ENCODE peak calls at places on chromosome 14, in nine cellular contexts. One of them, this sample, is unnamed.

GRCh38 chr14:51484491-51484890 is 167.2 kb upstream of the FRMD6 start:
- DNase-seq in fibroblast of lung: no peak
- DNase-seq in cardiac fibroblast: no peak
- DNase-seq in AG04450: no peak
- DNase-seq in HCT116: no peak
- DNase-seq in progenitor cell of endocrine pancreas: no peak
- DNase-seq in omental fat pad: no peak
- DNase-seq in lower leg skin: no peak
- DNase-seq in psoas muscle: no peak
- DNase-seq in this sample: no peak

GRCh38 chr14:88616697-88617096 is 53.9 kb downstream of the ZC3H14 start:
- DNase-seq in psoas muscle: no peak
- DNase-seq in HCT116: no peak
- DNase-seq in cardiac fibroblast: no peak
- DNase-seq in lower leg skin: no peak
- DNase-seq in progenitor cell of endocrine pancreas: no peak
- DNase-seq in omental fat pad: no peak
- DNase-seq in AG04450: no peak
- DNase-seq in fibroblast of lung: no peak
- DNase-seq in this sample: peak

GRCh38 chr14:71319646-71320045 is 412.4 kb downstream of the PCNX1 start:
- DNase-seq in progenitor cell of endocrine pancreas: no peak
- DNase-seq in cardiac fibroblast: peak
- DNase-seq in HCT116: no peak
- DNase-seq in AG04450: no peak
- DNase-seq in fibroblast of lung: no peak
- DNase-seq in psoas muscle: no peak
- DNase-seq in lower leg skin: peak
- DNase-seq in omental fat pad: no peak
- DNase-seq in this sample: no peak

GRCh38 chr14:39430762-39431415 is 1.3 kb downstream of the FBXO33 start:
- DNase-seq in progenitor cell of endocrine pancreas: no peak
- DNase-seq in lower leg skin: no peak
- DNase-seq in AG04450: no peak
- DNase-seq in fibroblast of lung: peak
- DNase-seq in HCT116: no peak
- DNase-seq in cardiac fibroblast: peak
- DNase-seq in psoas muscle: no peak
- DNase-seq in omental fat pad: no peak
- DNase-seq in this sample: no peak

GRCh38 chr14:60116181-60116580 is 24.5 kb downstream of the PCNX4 start:
- DNase-seq in HCT116: no peak
- DNase-seq in omental fat pad: no peak
- DNase-seq in cardiac fibroblast: no peak
- DNase-seq in psoas muscle: no peak
- DNase-seq in lower leg skin: no peak
- DNase-seq in fibroblast of lung: no peak
- DNase-seq in AG04450: no peak
- DNase-seq in progenitor cell of endocrine pancreas: no peak
- DNase-seq in this sample: no peak

GRCh38 chr14:64673748-64674147 is 30.5 kb upstream of the PLEKHG3 start:
- DNase-seq in fibroblast of lung: peak
- DNase-seq in lower leg skin: peak
- DNase-seq in HCT116: no peak
- DNase-seq in omental fat pad: no peak
- DNase-seq in psoas muscle: no peak
- DNase-seq in progenitor cell of endocrine pancreas: no peak
- DNase-seq in cardiac fibroblast: no peak
- DNase-seq in AG04450: no peak
- DNase-seq in this sample: peak

GRCh38 chr14:68734231-68734732 is 58.6 kb downstream of the ZFP36L1 start:
- DNase-seq in progenitor cell of endocrine pancreas: no peak
- DNase-seq in AG04450: no peak
- DNase-seq in omental fat pad: no peak
- DNase-seq in HCT116: no peak
- DNase-seq in cardiac fibroblast: peak
- DNase-seq in psoas muscle: no peak
- DNase-seq in fibroblast of lung: peak
- DNase-seq in lower leg skin: no peak
- DNase-seq in this sample: no peak

GRCh38 chr14:25041484-25041883 is 8.5 kb downstream of the STXBP6 start:
- DNase-seq in AG04450: no peak
- DNase-seq in lower leg skin: no peak
- DNase-seq in cardiac fibroblast: no peak
- DNase-seq in HCT116: no peak
- DNase-seq in omental fat pad: no peak
- DNase-seq in progenitor cell of endocrine pancreas: no peak
- DNase-seq in fibroblast of lung: peak
- DNase-seq in psoas muscle: no peak
- DNase-seq in this sample: no peak

GRCh38 chr14:21385170-21385904 is 1.5 kb upstream of the SUPT16H start:
- DNase-seq in fibroblast of lung: no peak
- DNase-seq in cardiac fibroblast: no peak
- DNase-seq in omental fat pad: no peak
- DNase-seq in psoas muscle: no peak
- DNase-seq in AG04450: no peak
- DNase-seq in HCT116: no peak
- DNase-seq in lower leg skin: peak
- DNase-seq in progenitor cell of endocrine pancreas: no peak
- DNase-seq in this sample: no peak

GRCh38 chr14:61547186-61548121 is 147.9 kb upstream of the HIF1A start:
- DNase-seq in omental fat pad: no peak
- DNase-seq in fibroblast of lung: peak
- DNase-seq in lower leg skin: no peak
- DNase-seq in AG04450: no peak
- DNase-seq in psoas muscle: no peak
- DNase-seq in progenitor cell of endocrine pancreas: no peak
- DNase-seq in cardiac fibroblast: peak
- DNase-seq in HCT116: no peak
- DNase-seq in this sample: peak

GRCh38 chr14:104666981-104667380 is 22.4 kb upstream of the INF2 start:
- DNase-seq in lower leg skin: no peak
- DNase-seq in cardiac fibroblast: no peak
- DNase-seq in fibroblast of lung: no peak
- DNase-seq in HCT116: no peak
- DNase-seq in omental fat pad: no peak
- DNase-seq in AG04450: no peak
- DNase-seq in progenitor cell of endocrine pancreas: no peak
- DNase-seq in psoas muscle: no peak
- DNase-seq in this sample: no peak

GRCh38 chr14:92847220-92848148 is 53.4 kb downstream of the GOLGA5 start:
- DNase-seq in cardiac fibroblast: no peak
- DNase-seq in lower leg skin: no peak
- DNase-seq in progenitor cell of endocrine pancreas: no peak
- DNase-seq in fibroblast of lung: no peak
- DNase-seq in AG04450: no peak
- DNase-seq in omental fat pad: no peak
- DNase-seq in psoas muscle: no peak
- DNase-seq in HCT116: no peak
- DNase-seq in this sample: no peak

DNA sequence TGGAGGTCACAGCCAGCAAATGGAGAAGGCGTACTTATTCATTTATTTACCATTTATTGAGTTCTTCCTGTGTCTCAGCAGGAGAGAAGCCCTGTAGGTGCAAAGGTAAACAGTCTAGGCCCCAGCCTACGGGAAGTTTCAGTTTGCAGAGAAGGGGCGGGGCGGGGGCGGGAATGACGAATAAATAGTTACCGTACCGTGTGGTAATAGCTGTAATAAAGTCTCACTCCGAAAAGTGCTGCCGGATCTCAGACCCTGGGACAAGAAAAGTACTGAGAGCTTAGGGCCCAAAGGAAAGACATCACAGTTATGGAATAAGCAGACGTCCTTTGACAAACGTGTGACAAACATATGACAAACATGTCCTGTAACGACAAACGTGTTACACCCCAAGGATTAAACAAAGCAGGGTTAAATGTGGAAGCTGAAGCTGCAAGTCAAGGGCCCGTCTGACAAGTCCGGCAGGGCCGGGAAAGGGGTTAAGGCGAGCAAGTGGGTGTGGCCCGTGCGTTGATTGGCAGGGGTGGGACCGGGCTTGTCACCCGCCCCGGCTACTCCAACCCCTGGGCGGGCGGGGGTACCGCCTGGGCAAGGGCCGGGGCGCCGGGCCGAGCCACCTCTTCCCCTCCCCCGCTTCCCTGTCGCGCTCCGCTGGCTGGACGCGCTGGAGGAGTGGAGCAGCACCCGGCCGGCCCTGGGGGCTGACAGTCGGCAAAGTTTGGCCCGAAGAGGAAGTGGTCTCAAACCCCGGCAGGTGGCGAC is at the start of gene LRP10:
- DNase-seq in omental fat pad: peak
- DNase-seq in progenitor cell of endocrine pancreas: peak
- DNase-seq in HCT116: peak
- DNase-seq in AG04450: no peak
- DNase-seq in fibroblast of lung: peak
- DNase-seq in cardiac fibroblast: peak
- DNase-seq in lower leg skin: peak
- DNase-seq in psoas muscle: peak
- DNase-seq in this sample: peak
- TF ChIP-seq CTCF in omental fat pad: no peak
- TF ChIP-seq CTCF in progenitor cell of endocrine pancreas: no peak
- TF ChIP-seq CTCF in HCT116: no peak
- TF ChIP-seq CTCF in AG04450: no peak
- TF ChIP-seq CTCF in fibroblast of lung: no peak
- TF ChIP-seq CTCF in cardiac fibroblast: no peak
- TF ChIP-seq CTCF in lower leg skin: no peak
- TF ChIP-seq CTCF in psoas muscle: no peak
- TF ChIP-seq CTCF in this sample: no peak

DNA sequence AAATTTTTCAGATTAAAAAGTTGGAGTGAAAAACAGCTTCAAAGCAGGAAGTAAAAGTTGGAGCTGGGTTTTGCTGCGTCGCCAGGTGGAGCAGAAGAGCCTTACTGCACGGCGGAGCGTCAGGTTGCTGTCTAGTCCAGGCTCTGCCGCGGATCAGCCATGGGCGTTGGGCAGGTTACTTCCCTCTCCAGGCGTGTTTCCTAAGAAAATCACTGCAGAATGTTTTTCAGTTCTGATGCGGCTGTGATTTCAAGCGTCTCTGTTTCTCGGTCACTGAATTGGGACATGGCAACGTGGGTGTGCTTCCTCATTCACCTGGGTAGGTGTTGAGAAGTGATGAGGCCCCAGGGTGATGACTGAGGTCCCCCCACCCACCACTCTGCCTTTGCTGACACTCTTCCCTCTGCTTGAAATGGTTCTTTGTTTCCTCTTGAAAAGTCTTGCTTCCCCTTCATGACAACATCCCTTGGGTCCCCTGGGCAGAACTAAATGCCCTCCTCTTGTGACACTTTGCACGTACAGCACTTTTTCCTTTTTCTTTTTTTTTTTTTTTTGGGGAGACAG is 7.6 kb downstream of the EVL start:
- DNase-seq in fibroblast of lung: no peak
- DNase-seq in lower leg skin: peak
- DNase-seq in HCT116: peak
- DNase-seq in omental fat pad: no peak
- DNase-seq in progenitor cell of endocrine pancreas: no peak
- DNase-seq in cardiac fibroblast: no peak
- DNase-seq in AG04450: no peak
- DNase-seq in psoas muscle: no peak
- DNase-seq in this sample: peak
- TF ChIP-seq CTCF in fibroblast of lung: no peak
- TF ChIP-seq CTCF in lower leg skin: no peak
- TF ChIP-seq CTCF in HCT116: peak
- TF ChIP-seq CTCF in omental fat pad: no peak
- TF ChIP-seq CTCF in progenitor cell of endocrine pancreas: no peak
- TF ChIP-seq CTCF in cardiac fibroblast: no peak
- TF ChIP-seq CTCF in AG04450: no peak
- TF ChIP-seq CTCF in psoas muscle: no peak
- TF ChIP-seq CTCF in this sample: peak

GRCh38 chr14:87063181-87063580 is 929.8 kb downstream of the GALC start:
- DNase-seq in omental fat pad: no peak
- DNase-seq in cardiac fibroblast: no peak
- DNase-seq in fibroblast of lung: no peak
- DNase-seq in lower leg skin: no peak
- DNase-seq in psoas muscle: no peak
- DNase-seq in progenitor cell of endocrine pancreas: no peak
- DNase-seq in HCT116: no peak
- DNase-seq in AG04450: no peak
- DNase-seq in this sample: peak

GRCh38 chr14:87067597-87067996 is 925.4 kb downstream of the GALC start:
- DNase-seq in lower leg skin: no peak
- DNase-seq in psoas muscle: no peak
- DNase-seq in AG04450: no peak
- DNase-seq in omental fat pad: no peak
- DNase-seq in progenitor cell of endocrine pancreas: no peak
- DNase-seq in fibroblast of lung: no peak
- DNase-seq in cardiac fibroblast: no peak
- DNase-seq in HCT116: no peak
- DNase-seq in this sample: no peak

GRCh38 chr14:87067061-87067460 is 925.9 kb downstream of the GALC start:
- DNase-seq in lower leg skin: no peak
- DNase-seq in AG04450: no peak
- DNase-seq in omental fat pad: no peak
- DNase-seq in fibroblast of lung: no peak
- DNase-seq in progenitor cell of endocrine pancreas: no peak
- DNase-seq in HCT116: no peak
- DNase-seq in cardiac fibroblast: no peak
- DNase-seq in psoas muscle: no peak
- DNase-seq in this sample: no peak

GRCh38 chr14:87065366-87065765 is 927.6 kb downstream of the GALC start:
- DNase-seq in HCT116: no peak
- DNase-seq in psoas muscle: no peak
- DNase-seq in progenitor cell of endocrine pancreas: no peak
- DNase-seq in AG04450: no peak
- DNase-seq in fibroblast of lung: no peak
- DNase-seq in omental fat pad: no peak
- DNase-seq in cardiac fibroblast: no peak
- DNase-seq in lower leg skin: no peak
- DNase-seq in this sample: no peak

DNA sequence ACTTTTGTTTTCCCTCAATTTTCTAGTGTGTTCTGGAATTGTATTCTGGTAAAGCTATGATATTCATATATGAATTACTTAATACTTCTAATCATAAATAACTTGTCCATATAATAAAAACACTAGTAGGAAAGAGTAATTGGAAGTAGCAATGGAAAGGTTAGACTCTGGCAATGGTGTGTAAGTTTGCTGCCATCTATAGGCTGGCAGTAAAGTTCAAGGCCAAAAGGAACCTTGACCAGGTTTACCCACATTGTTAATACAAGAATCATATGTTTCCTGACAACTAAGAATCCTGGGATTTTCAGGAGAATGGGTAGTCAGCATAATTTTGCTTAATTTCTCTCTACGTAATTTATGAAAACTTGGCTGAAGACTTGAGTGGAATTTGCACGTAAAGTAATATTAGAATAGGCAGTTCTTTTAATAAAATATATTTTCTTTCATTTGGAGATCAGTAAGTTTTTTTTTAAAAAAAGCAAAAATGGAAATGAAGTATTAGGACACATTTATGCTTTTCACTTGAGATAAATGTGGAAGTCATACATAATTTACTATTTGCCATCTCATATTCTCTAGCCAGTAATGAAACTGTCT is 926.7 kb downstream of the GALC start:
- DNase-seq in AG04450: no peak
- DNase-seq in cardiac fibroblast: no peak
- DNase-seq in omental fat pad: no peak
- DNase-seq in lower leg skin: no peak
- DNase-seq in HCT116: no peak
- DNase-seq in psoas muscle: no peak
- DNase-seq in fibroblast of lung: no peak
- DNase-seq in progenitor cell of endocrine pancreas: no peak
- DNase-seq in this sample: peak
- TF ChIP-seq CTCF in AG04450: peak
- TF ChIP-seq CTCF in cardiac fibroblast: no peak
- TF ChIP-seq CTCF in omental fat pad: no peak
- TF ChIP-seq CTCF in lower leg skin: no peak
- TF ChIP-seq CTCF in HCT116: no peak
- TF ChIP-seq CTCF in psoas muscle: no peak
- TF ChIP-seq CTCF in fibroblast of lung: peak
- TF ChIP-seq CTCF in progenitor cell of endocrine pancreas: peak
- TF ChIP-seq CTCF in this sample: peak

GRCh38 chr14:76937181-76938091 is 91.1 kb downstream of the IRF2BPL start:
- DNase-seq in progenitor cell of endocrine pancreas: no peak
- DNase-seq in omental fat pad: no peak
- DNase-seq in fibroblast of lung: peak
- DNase-seq in AG04450: peak
- DNase-seq in lower leg skin: no peak
- DNase-seq in cardiac fibroblast: peak
- DNase-seq in psoas muscle: peak
- DNase-seq in HCT116: no peak
- DNase-seq in this sample: no peak
- TF ChIP-seq CTCF in progenitor cell of endocrine pancreas: no peak
- TF ChIP-seq CTCF in omental fat pad: no peak
- TF ChIP-seq CTCF in fibroblast of lung: no peak
- TF ChIP-seq CTCF in AG04450: no peak
- TF ChIP-seq CTCF in lower leg skin: no peak
- TF ChIP-seq CTCF in cardiac fibroblast: no peak
- TF ChIP-seq CTCF in psoas muscle: no peak
- TF ChIP-seq CTCF in HCT116: no peak
- TF ChIP-seq CTCF in this sample: no peak